ENCODE peak calls at places on chromosomes 1 and 21, in four cellular contexts. A is ACHN, O is NCI-H1105, Q is stromal cell of bone marrow. B is an unnamed sample.

GRCh38 chr1:11466416-11466815 is 12.5 kb upstream of the DISP3 start:
- DNase-seq in A (no peak), O (no peak), Q (no peak), B (no peak)

GRCh38 chr1:74162333-74162732 is 35.6 kb downstream of the LRRIQ3 start:
- DNase-seq in A (no peak), O (no peak), Q (no peak), B (no peak)

GRCh38 chr1:174337000-174337681 is 110.6 kb upstream of the GPR52 start:
- DNase-seq in A (no peak), O (no peak), Q (no peak), B (no peak)

GRCh38 chr1:90782046-90782445 is 64.9 kb upstream of the BARHL2 start:
- DNase-seq in A (no peak), O (no peak), Q (no peak), B (no peak)

GRCh38 chr1:115184260-115184950 is 95.1 kb upstream of the TSPAN2 start:
- DNase-seq in A (no peak), O (no peak), Q (no peak), B (no peak)

GRCh38 chr1:10625076-10625475 is 150.3 kb downstream of the PEX14 start:
- DNase-seq in A (no peak), O (no peak), Q (no peak), B (no peak)

GRCh38 chr1:40980453-40981121 is 1.1 kb downstream of the CTPS1 start:
- DNase-seq in A (peak; percentile 49), O (peak; percentile 9), Q (no peak), B (no peak)

GRCh38 chr1:228298471-228298870 is 90.6 kb downstream of the OBSCN start:
- DNase-seq in A (no peak), O (no peak), Q (no peak), B (no peak)

GRCh38 chr1:228379666-228380065 is 27.0 kb downstream of the TRIM11 start:
- DNase-seq in A (no peak), O (no peak), Q (no peak), B (no peak)

GRCh38 chr1:192024881-192025280 is 133.4 kb upstream of the RGS18 start:
- DNase-seq in A (no peak), O (no peak), Q (no peak), B (no peak)

GRCh38 chr1:104132386-104132973 is 382.8 kb downstream of the AMY1C start:
- DNase-seq in A (peak; percentile 48), O (peak; percentile 51), Q (no peak), B (no peak)

GRCh38 chr1:86419277-86419903 is 4.6 kb upstream of the CLCA2 start:
- DNase-seq in A (peak; percentile 36), O (no peak), Q (peak; percentile 40), B (peak; percentile 10)

GRCh38 chr1:23370270-23370743 is 671 bp upstream of the ZNF436 start:
- DNase-seq in A (no peak), O (no peak), Q (no peak), B (no peak)

GRCh38 chr1:22428672-22429071 is 23.0 kb upstream of the ZBTB40 start:
- DNase-seq in A (no peak), O (no peak), Q (no peak), B (peak; percentile 66)

GRCh38 chr1:185581961-185582725 is 152.0 kb upstream of the HMCN1 start:
- DNase-seq in A (no peak), O (no peak), Q (peak; percentile 23), B (no peak)

GRCh38 chr1:226975259-226975908 is 35.3 kb downstream of the COQ8A start:
- DNase-seq in A (no peak), O (peak; percentile 12), Q (no peak), B (no peak)

GRCh38 chr1:52237430-52237829 is 95.5 kb downstream of the ZFYVE9 start:
- DNase-seq in A (peak; percentile 25), O (no peak), Q (peak; percentile 40), B (no peak)

GRCh38 chr1:19861034-19861433 is 21.2 kb upstream of the OTUD3 start:
- DNase-seq in A (no peak), O (no peak), Q (no peak), B (no peak)

GRCh38 chr1:202343652-202344349 is 2.1 kb upstream of the UBE2T start:
- DNase-seq in A (peak; percentile 76), O (peak; percentile 66), Q (peak; percentile 36), B (peak; percentile 55)

GRCh38 chr21:35649186-35649585 is 411.1 kb downstream of the SETD4 start:
- DNase-seq in A (no peak), O (no peak), Q (peak; percentile 59), B (no peak)

GRCh38 chr1:181038399-181038873 is 4.7 kb downstream of the MR1 start:
- DNase-seq in A (peak; percentile 78), O (peak; percentile 50), Q (no peak), B (peak; percentile 14)

GRCh38 chr1:85934531-85934930 is 222.0 kb downstream of the COL24A1 start:
- DNase-seq in A (no peak), O (no peak), Q (no peak), B (no peak)

B was measured in NCI-H2171.